ENCODE peak calls at places on chromosomes 12 and 14, in five cellular contexts. D, K, B, P and Q are unnamed samples.

GRCh38 chr12:11228268-11228879 is 41.1 kb downstream of the PRB3 start:
- DNase-seq in D (peak; percentile 38), K (no peak), B (no peak), P (peak; percentile 56), Q (peak; percentile 9)

GRCh38 chr12:64039285-64039871 is 182.7 kb downstream of the KICS2 start:
- DNase-seq in D (no peak), K (no peak), B (no peak), P (no peak), Q (no peak)

GRCh38 chr14:99320621-99321235 is 48.7 kb upstream of the BCL11B start:
- DNase-seq in D (no peak), K (no peak), B (no peak), P (no peak), Q (no peak)

GRCh38 chr12:98106201-98106600 is 409.2 kb upstream of the TMPO start:
- DNase-seq in D (no peak), K (no peak), B (no peak), P (no peak), Q (no peak)

GRCh38 chr14:104082807-104083206 is 2.7 kb upstream of the ASPG start:
- DNase-seq in D (no peak), K (peak; percentile 55), B (no peak), P (no peak), Q (no peak)

GRCh38 chr12:68334136-68334535 is 2.0 kb upstream of the MDM1 start:
- DNase-seq in D (no peak), K (no peak), B (no peak), P (no peak), Q (peak; percentile 19)

GRCh38 chr12:53096089-53096741 is 1.3 kb upstream of the IGFBP6 start:
- DNase-seq in D (no peak), K (peak; percentile 90), B (peak; percentile 94), P (no peak), Q (peak; percentile 41)

GRCh38 chr12:51887476-51888315 is at the start of gene ANKRD33:
- DNase-seq in D (peak; percentile 53), K (peak; percentile 82), B (no peak), P (no peak), Q (no peak)

GRCh38 chr14:100155049-100155621 is 4.3 kb downstream of the DEGS2 start:
- DNase-seq in D (no peak), K (no peak), B (no peak), P (peak; percentile 46), Q (peak; percentile 35)

GRCh38 chr12:48973531-48973930 is 2.0 kb upstream of the WNT10B start:
- DNase-seq in D (no peak), K (peak; percentile 78), B (peak; percentile 83), P (peak; percentile 39), Q (no peak)

GRCh38 chr12:41527529-41528116 is 339.5 kb downstream of the PDZRN4 start:
- DNase-seq in D (no peak), K (no peak), B (no peak), P (no peak), Q (no peak)

GRCh38 chr12:83027021-83027723 is 340.5 kb downstream of the TMTC2 start:
- DNase-seq in D (no peak), K (no peak), B (no peak), P (no peak), Q (no peak)

GRCh38 chr14:42140001-42140400 is 533.3 kb downstream of the LRFN5 start:
- DNase-seq in D (no peak), K (no peak), B (no peak), P (no peak), Q (no peak)

GRCh38 chr12:108635201-108635996 is 1.7 kb upstream of the SELPLG start:
- DNase-seq in D (no peak), K (peak; percentile 38), B (no peak), P (no peak), Q (no peak)

GRCh38 chr12:115088328-115088994 is 404.5 kb upstream of the TBX3 start:
- DNase-seq in D (peak; percentile 91), K (no peak), B (no peak), P (peak; percentile 36), Q (no peak)

GRCh38 chr12:109156036-109156435 is 39.6 kb downstream of the ACACB start:
- DNase-seq in D (no peak), K (no peak), B (no peak), P (no peak), Q (no peak)

GRCh38 chr12:75996907-75997447 is 34.6 kb downstream of the PHLDA1 start:
- DNase-seq in D (no peak), K (no peak), B (no peak), P (no peak), Q (no peak)

GRCh38 chr12:65615091-65615490 is 209.2 kb upstream of the HMGA2 start:
- DNase-seq in D (no peak), K (no peak), B (no peak), P (no peak), Q (no peak)